ENCODE peak calls at places on chromosomes 13 and 19, in six cellular contexts. One of them, this sample, is unnamed.

GRCh38 chr13:20686863-20687579 is 16.5 kb upstream of the IL17D start:
- DNase-seq in fibroblast of pulmonary artery: peak; percentile 14
- DNase-seq in neuronal stem cell: no peak
- DNase-seq in mesendoderm: no peak
- DNase-seq in IMR-90: no peak
- DNase-seq in pancreas: no peak
- DNase-seq in this sample: no peak

GRCh38 chr13:25171517-25172302 is at the start of gene AMER2:
- DNase-seq in fibroblast of pulmonary artery: peak; percentile 16
- DNase-seq in neuronal stem cell: peak; percentile 57
- DNase-seq in mesendoderm: peak; percentile 36
- DNase-seq in pancreas: peak; percentile 26
- DNase-seq in IMR-90: no peak
- DNase-seq in this sample: no peak

GRCh38 chr13:36395280-36395679 is 37.0 kb upstream of the CCNA1 start:
- DNase-seq in IMR-90: peak; percentile 66
- DNase-seq in neuronal stem cell: no peak
- DNase-seq in pancreas: no peak
- DNase-seq in fibroblast of pulmonary artery: peak; percentile 77
- DNase-seq in mesendoderm: peak; percentile 37
- DNase-seq in this sample: no peak

GRCh38 chr19:54434112-54434861 is 14.7 kb upstream of the LENG8 start:
- DNase-seq in neuronal stem cell: no peak
- DNase-seq in mesendoderm: no peak
- DNase-seq in pancreas: no peak
- DNase-seq in IMR-90: no peak
- DNase-seq in fibroblast of pulmonary artery: no peak
- DNase-seq in this sample: peak; percentile 46

GRCh38 chr13:53068841-53069520 is 40.4 kb downstream of the OLFM4 start:
- DNase-seq in mesendoderm: peak; percentile 21
- DNase-seq in fibroblast of pulmonary artery: no peak
- DNase-seq in IMR-90: no peak
- DNase-seq in pancreas: no peak
- DNase-seq in neuronal stem cell: no peak
- DNase-seq in this sample: no peak

GRCh38 chr13:39897636-39898035 is 242.2 kb downstream of the COG6 start:
- DNase-seq in fibroblast of pulmonary artery: peak; percentile 63
- DNase-seq in mesendoderm: no peak
- DNase-seq in IMR-90: peak; percentile 5
- DNase-seq in pancreas: no peak
- DNase-seq in neuronal stem cell: no peak
- DNase-seq in this sample: no peak

GRCh38 chr13:39603424-39603947 is 493 bp upstream of the LHFPL6 start:
- DNase-seq in neuronal stem cell: no peak
- DNase-seq in IMR-90: peak; percentile 24
- DNase-seq in mesendoderm: peak; percentile 72
- DNase-seq in fibroblast of pulmonary artery: peak; percentile 29
- DNase-seq in pancreas: no peak
- DNase-seq in this sample: no peak

GRCh38 chr19:50449236-50449899 is 16.7 kb downstream of the MYBPC2 start:
- DNase-seq in mesendoderm: no peak
- DNase-seq in IMR-90: no peak
- DNase-seq in fibroblast of pulmonary artery: no peak
- DNase-seq in neuronal stem cell: no peak
- DNase-seq in pancreas: no peak
- DNase-seq in this sample: no peak

GRCh38 chr13:48333976-48334375 is 30.4 kb downstream of the RB1 start:
- DNase-seq in mesendoderm: no peak
- DNase-seq in fibroblast of pulmonary artery: peak; percentile 56
- DNase-seq in neuronal stem cell: no peak
- DNase-seq in IMR-90: peak; percentile 36
- DNase-seq in pancreas: no peak
- DNase-seq in this sample: no peak

GRCh38 chr19:31880283-31880682 is 465.1 kb upstream of the ZNF507 start:
- DNase-seq in IMR-90: no peak
- DNase-seq in fibroblast of pulmonary artery: no peak
- DNase-seq in mesendoderm: no peak
- DNase-seq in neuronal stem cell: no peak
- DNase-seq in pancreas: no peak
- DNase-seq in this sample: no peak

DNA sequence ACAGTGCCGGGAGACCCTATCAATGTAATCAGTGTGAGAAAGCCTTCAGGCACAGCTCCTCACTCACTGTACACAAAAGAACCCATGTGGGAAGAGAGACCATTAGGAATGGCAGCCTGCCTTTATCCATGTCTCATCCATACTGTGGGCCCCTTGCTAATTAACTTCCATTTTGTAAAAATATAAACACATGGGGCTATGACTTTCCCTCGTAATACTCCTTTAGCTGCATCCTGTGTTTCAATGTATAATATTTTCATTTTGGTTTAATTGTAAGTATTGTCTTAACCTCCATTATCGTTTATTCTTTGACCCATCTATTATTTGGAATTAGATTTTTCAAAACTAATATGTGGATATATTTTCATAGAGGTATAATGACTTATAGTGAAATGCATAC is 29.3 kb downstream of the ZNF333 start:
- DNase-seq in fibroblast of pulmonary artery: no peak
- DNase-seq in mesendoderm: no peak
- DNase-seq in IMR-90: no peak
- DNase-seq in pancreas: no peak
- DNase-seq in neuronal stem cell: no peak
- DNase-seq in this sample: no peak
- H3K4me3 ChIP-seq in fibroblast of pulmonary artery: no peak overlapping the region
- H3K4me3 ChIP-seq in mesendoderm: peak overlapping the region; percentile 5
- H3K4me3 ChIP-seq in IMR-90: no peak overlapping the region
- H3K4me3 ChIP-seq in pancreas: no peak overlapping the region
- H3K4me3 ChIP-seq in neuronal stem cell: no peak overlapping the region
- H3K4me3 ChIP-seq in this sample: no peak overlapping the region

GRCh38 chr19:1364070-1364719 is 19.5 kb upstream of the NDUFS7 start:
- DNase-seq in pancreas: no peak
- DNase-seq in neuronal stem cell: no peak
- DNase-seq in IMR-90: peak; percentile 20
- DNase-seq in mesendoderm: no peak
- DNase-seq in fibroblast of pulmonary artery: no peak
- DNase-seq in this sample: no peak
- H3K4me3 ChIP-seq in pancreas: no peak overlapping the region
- H3K4me3 ChIP-seq in neuronal stem cell: no peak overlapping the region
- H3K4me3 ChIP-seq in IMR-90: no peak overlapping the region
- H3K4me3 ChIP-seq in mesendoderm: no peak overlapping the region
- H3K4me3 ChIP-seq in fibroblast of pulmonary artery: no peak overlapping the region
- H3K4me3 ChIP-seq in this sample: no peak overlapping the region

DNA sequence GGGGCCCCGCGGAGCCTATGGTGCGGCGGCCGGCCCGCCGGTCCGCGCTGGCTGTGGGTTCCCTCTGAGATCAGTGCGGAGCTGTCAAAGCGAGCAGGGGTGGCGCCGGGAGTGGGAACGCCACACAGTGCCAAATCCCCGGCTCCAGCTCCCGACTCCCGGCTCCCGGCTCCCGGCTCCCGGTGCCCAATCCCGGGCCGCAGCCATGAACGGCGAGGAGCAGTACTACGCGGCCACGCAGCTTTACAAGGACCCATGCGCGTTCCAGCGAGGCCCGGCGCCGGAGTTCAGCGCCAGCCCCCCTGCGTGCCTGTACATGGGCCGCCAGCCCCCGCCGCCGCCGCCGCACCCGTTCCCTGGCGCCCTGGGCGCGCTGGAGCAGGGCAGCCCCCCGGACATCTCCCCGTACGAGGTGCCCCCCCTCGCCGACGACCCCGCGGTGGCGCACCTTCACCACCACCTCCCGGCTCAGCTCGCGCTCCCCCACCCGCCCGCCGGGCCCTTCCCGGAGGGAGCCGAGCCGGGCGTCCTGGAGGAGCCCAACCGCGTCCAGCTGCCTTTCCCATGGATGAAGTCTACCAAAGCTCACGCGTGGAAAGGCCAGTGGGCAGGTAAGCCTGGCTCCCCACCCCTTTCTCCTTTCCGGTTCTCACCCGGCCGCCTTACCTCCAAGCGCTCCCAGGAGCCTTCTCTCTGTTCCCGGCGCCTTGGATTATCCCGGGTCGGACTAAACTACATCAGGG is at the start of gene PDX1:
- DNase-seq in fibroblast of pulmonary artery: no peak
- DNase-seq in mesendoderm: peak; percentile 71
- DNase-seq in pancreas: peak; percentile 88
- DNase-seq in IMR-90: no peak
- DNase-seq in neuronal stem cell: peak; percentile 48
- DNase-seq in this sample: peak; percentile 76
- H3K4me3 ChIP-seq in fibroblast of pulmonary artery: no peak within 1 kb of the TSS
- H3K4me3 ChIP-seq in mesendoderm: no peak within 1 kb of the TSS
- H3K4me3 ChIP-seq in pancreas: peak within 1 kb of the TSS; percentile 83
- H3K4me3 ChIP-seq in IMR-90: peak within 1 kb of the TSS; percentile 9
- H3K4me3 ChIP-seq in neuronal stem cell: peak within 1 kb of the TSS; percentile 11
- H3K4me3 ChIP-seq in this sample: peak within 1 kb of the TSS; percentile 38

GRCh38 chr19:9883231-9883758 is 48.2 kb downstream of the PIN1 start:
- DNase-seq in fibroblast of pulmonary artery: no peak
- DNase-seq in IMR-90: no peak
- DNase-seq in pancreas: no peak
- DNase-seq in neuronal stem cell: peak; percentile 27
- DNase-seq in mesendoderm: no peak
- DNase-seq in this sample: no peak
- H3K4me3 ChIP-seq in fibroblast of pulmonary artery: no peak overlapping the region
- H3K4me3 ChIP-seq in IMR-90: no peak overlapping the region
- H3K4me3 ChIP-seq in pancreas: no peak overlapping the region
- H3K4me3 ChIP-seq in neuronal stem cell: no peak overlapping the region
- H3K4me3 ChIP-seq in mesendoderm: no peak overlapping the region
- H3K4me3 ChIP-seq in this sample: no peak overlapping the region

GRCh38 chr19:47663911-47664771 is 49.1 kb upstream of the EHD2 start:
- DNase-seq in neuronal stem cell: no peak
- DNase-seq in fibroblast of pulmonary artery: peak; percentile 100
- DNase-seq in IMR-90: peak; percentile 99
- DNase-seq in mesendoderm: peak; percentile 86
- DNase-seq in pancreas: peak; percentile 26
- DNase-seq in this sample: peak; percentile 56
- H3K4me3 ChIP-seq in neuronal stem cell: no peak overlapping the region
- H3K4me3 ChIP-seq in fibroblast of pulmonary artery: no peak overlapping the region
- H3K4me3 ChIP-seq in IMR-90: no peak overlapping the region
- H3K4me3 ChIP-seq in mesendoderm: no peak overlapping the region
- H3K4me3 ChIP-seq in pancreas: no peak overlapping the region
- H3K4me3 ChIP-seq in this sample: no peak overlapping the region

GRCh38 chr19:18001837-18002345 is 6.1 kb upstream of the ARRDC2 start:
- DNase-seq in mesendoderm: no peak
- DNase-seq in fibroblast of pulmonary artery: no peak
- DNase-seq in neuronal stem cell: no peak
- DNase-seq in pancreas: no peak
- DNase-seq in IMR-90: no peak
- DNase-seq in this sample: no peak
- H3K4me3 ChIP-seq in mesendoderm: no peak overlapping the region
- H3K4me3 ChIP-seq in fibroblast of pulmonary artery: peak overlapping the region; percentile 70
- H3K4me3 ChIP-seq in neuronal stem cell: peak overlapping the region; percentile 45
- H3K4me3 ChIP-seq in pancreas: peak overlapping the region; percentile 56
- H3K4me3 ChIP-seq in IMR-90: peak overlapping the region; percentile 63
- H3K4me3 ChIP-seq in this sample: peak overlapping the region; percentile 55

GRCh38 chr13:113366031-113366588 is 2.2 kb upstream of the GRTP1 start:
- DNase-seq in IMR-90: peak; percentile 18
- DNase-seq in neuronal stem cell: no peak
- DNase-seq in mesendoderm: no peak
- DNase-seq in pancreas: no peak
- DNase-seq in fibroblast of pulmonary artery: no peak
- DNase-seq in this sample: no peak

GRCh38 chr13:113365551-113365971 is 1.6 kb upstream of the GRTP1 start:
- DNase-seq in pancreas: no peak
- DNase-seq in IMR-90: no peak
- DNase-seq in neuronal stem cell: no peak
- DNase-seq in mesendoderm: no peak
- DNase-seq in fibroblast of pulmonary artery: no peak
- DNase-seq in this sample: no peak

GRCh38 chr13:113364371-113364932 is 522 bp upstream of the GRTP1 start:
- DNase-seq in neuronal stem cell: peak; percentile 43
- DNase-seq in mesendoderm: no peak
- DNase-seq in IMR-90: no peak
- DNase-seq in fibroblast of pulmonary artery: no peak
- DNase-seq in pancreas: peak; percentile 13
- DNase-seq in this sample: no peak

GRCh38 chr13:113367020-113367560 is 3.2 kb upstream of the GRTP1 start:
- DNase-seq in pancreas: no peak
- DNase-seq in neuronal stem cell: no peak
- DNase-seq in IMR-90: no peak
- DNase-seq in mesendoderm: no peak
- DNase-seq in fibroblast of pulmonary artery: no peak
- DNase-seq in this sample: no peak

GRCh38 chr13:113364933-113365371 is 1.0 kb upstream of the GRTP1 start:
- DNase-seq in neuronal stem cell: no peak
- DNase-seq in mesendoderm: no peak
- DNase-seq in IMR-90: no peak
- DNase-seq in fibroblast of pulmonary artery: no peak
- DNase-seq in pancreas: no peak
- DNase-seq in this sample: no peak
- H3K4me3 ChIP-seq in neuronal stem cell: peak overlapping the region; percentile 46
- H3K4me3 ChIP-seq in mesendoderm: no peak overlapping the region
- H3K4me3 ChIP-seq in IMR-90: no peak overlapping the region
- H3K4me3 ChIP-seq in fibroblast of pulmonary artery: no peak overlapping the region
- H3K4me3 ChIP-seq in pancreas: peak overlapping the region; percentile 32
- H3K4me3 ChIP-seq in this sample: no peak overlapping the region

GRCh38 chr19:6060600-6061391 is 49.5 kb downstream of the RFX2 start:
- DNase-seq in mesendoderm: peak; percentile 93
- DNase-seq in neuronal stem cell: no peak
- DNase-seq in fibroblast of pulmonary artery: peak; percentile 23
- DNase-seq in pancreas: no peak
- DNase-seq in IMR-90: peak; percentile 16
- DNase-seq in this sample: peak; percentile 43
- H3K4me3 ChIP-seq in mesendoderm: no peak overlapping the region
- H3K4me3 ChIP-seq in neuronal stem cell: no peak overlapping the region
- H3K4me3 ChIP-seq in fibroblast of pulmonary artery: no peak overlapping the region
- H3K4me3 ChIP-seq in pancreas: no peak overlapping the region
- H3K4me3 ChIP-seq in IMR-90: no peak overlapping the region
- H3K4me3 ChIP-seq in this sample: no peak overlapping the region

GRCh38 chr13:99991806-99992242 is 10.2 kb downstream of the ZIC2 start:
- DNase-seq in mesendoderm: peak; percentile 66
- DNase-seq in pancreas: no peak
- DNase-seq in fibroblast of pulmonary artery: no peak
- DNase-seq in neuronal stem cell: peak; percentile 76
- DNase-seq in IMR-90: no peak
- DNase-seq in this sample: no peak
- H3K4me3 ChIP-seq in mesendoderm: no peak overlapping the region
- H3K4me3 ChIP-seq in pancreas: no peak overlapping the region
- H3K4me3 ChIP-seq in fibroblast of pulmonary artery: no peak overlapping the region
- H3K4me3 ChIP-seq in neuronal stem cell: peak overlapping the region; percentile 30
- H3K4me3 ChIP-seq in IMR-90: no peak overlapping the region
- H3K4me3 ChIP-seq in this sample: no peak overlapping the region

GRCh38 chr19:41906271-41906670 is 22.0 kb downstream of the ERFL start:
- DNase-seq in pancreas: no peak
- DNase-seq in fibroblast of pulmonary artery: no peak
- DNase-seq in IMR-90: no peak
- DNase-seq in mesendoderm: no peak
- DNase-seq in neuronal stem cell: no peak
- DNase-seq in this sample: no peak

GRCh38 chr19:41909706-41910105 is 18.5 kb downstream of the ERFL start:
- DNase-seq in pancreas: no peak
- DNase-seq in mesendoderm: no peak
- DNase-seq in neuronal stem cell: no peak
- DNase-seq in fibroblast of pulmonary artery: no peak
- DNase-seq in IMR-90: no peak
- DNase-seq in this sample: no peak

GRCh38 chr19:41906916-41907680 is 21.2 kb downstream of the ERFL start:
- DNase-seq in fibroblast of pulmonary artery: no peak
- DNase-seq in IMR-90: no peak
- DNase-seq in pancreas: no peak
- DNase-seq in mesendoderm: no peak
- DNase-seq in neuronal stem cell: no peak
- DNase-seq in this sample: no peak

GRCh38 chr19:41908724-41909464 is 19.4 kb downstream of the ERFL start:
- DNase-seq in fibroblast of pulmonary artery: no peak
- DNase-seq in pancreas: no peak
- DNase-seq in neuronal stem cell: no peak
- DNase-seq in IMR-90: no peak
- DNase-seq in mesendoderm: no peak
- DNase-seq in this sample: no peak

GRCh38 chr19:41907994-41908615 is 20.1 kb downstream of the ERFL start:
- DNase-seq in neuronal stem cell: no peak
- DNase-seq in fibroblast of pulmonary artery: no peak
- DNase-seq in mesendoderm: no peak
- DNase-seq in pancreas: no peak
- DNase-seq in IMR-90: no peak
- DNase-seq in this sample: no peak
- H3K4me3 ChIP-seq in neuronal stem cell: no peak overlapping the region
- H3K4me3 ChIP-seq in fibroblast of pulmonary artery: no peak overlapping the region
- H3K4me3 ChIP-seq in mesendoderm: no peak overlapping the region
- H3K4me3 ChIP-seq in pancreas: no peak overlapping the region
- H3K4me3 ChIP-seq in IMR-90: no peak overlapping the region
- H3K4me3 ChIP-seq in this sample: no peak overlapping the region